ENCODE peak calls at places on chromosomes 11 and 22, in seven cellular contexts. L, Y, U, A, X, O and K are unnamed samples. For H3K36me3, the result is how much of the 10 kb centered on the place peaks cover.

GRCh38 chr11:3840289-3840869 is 380 bp downstream of the RHOG start:
- DNase-seq in L (no peak), O (peak), U (no peak), X (no peak), Y (no peak), A (no peak), K (peak)

GRCh38 chr11:13462311-13462927 is 603 bp downstream of the BTBD10 start:
- DNase-seq in O (peak), Y (peak), L (peak), U (peak), A (peak), X (peak), K (peak)

GRCh38 chr22:25137577-25138525 is 61.8 kb upstream of the CRYBB3 start:
- DNase-seq in L (peak), A (no peak), X (no peak), U (no peak), Y (no peak), O (no peak), K (no peak)

GRCh38 chr11:132106336-132106982 is 736.0 kb downstream of the NTM start:
- DNase-seq in L (no peak), Y (no peak), A (peak), O (no peak), X (no peak), U (no peak), K (no peak)

GRCh38 chr11:12808519-12808918 is 134.3 kb downstream of the TEAD1 start:
- DNase-seq in U (no peak), X (no peak), L (no peak), O (no peak), Y (peak), A (no peak), K (no peak)

GRCh38 chr11:117521974-117522373 is 194.3 kb downstream of the CEP164 start:
- DNase-seq in U (no peak), O (no peak), Y (no peak), A (no peak), X (no peak), L (no peak), K (no peak)

GRCh38 chr11:123653997-123654565 is 343 bp downstream of the SCN3B start:
- DNase-seq in X (no peak), U (no peak), A (no peak), Y (peak), L (peak), O (no peak), K (no peak)

GRCh38 chr11:31509017-31509411 is 408 bp downstream of the IMMP1L start:
- DNase-seq in Y (no peak), U (no peak), A (no peak), L (no peak), O (no peak), X (no peak), K (no peak)

GRCh38 chr22:20582171-20582511 is 74.7 kb downstream of the MED15 start:
- DNase-seq in L (no peak), O (no peak), U (no peak), X (no peak), Y (no peak), A (no peak), K (no peak)

GRCh38 chr22:33891455-33891854 is 28.8 kb downstream of the LARGE1 start:
- DNase-seq in O (no peak), X (no peak), Y (no peak), L (no peak), U (no peak), A (no peak), K (no peak)

GRCh38 chr11:33135216-33135615 is 26.1 kb downstream of the CSTF3 start:
- DNase-seq in U (no peak), X (no peak), A (no peak), O (no peak), L (no peak), Y (no peak), K (no peak)

GRCh38 chr22:48696371-48696770 is 1131.3 kb downstream of the BRD1 start:
- DNase-seq in X (no peak), A (no peak), U (no peak), L (no peak), Y (no peak), O (no peak), K (no peak)

GRCh38 chr11:22920939-22921565 is 60.8 kb upstream of the CCDC179 start:
- DNase-seq in O (no peak), A (peak), X (no peak), U (no peak), L (peak), Y (peak), K (peak)

GRCh38 chr22:49972163-49973017 is 11.8 kb downstream of the PIM3 start:
- DNase-seq in Y (peak), X (no peak), O (no peak), A (no peak), L (peak), U (peak), K (no peak)

GRCh38 chr11:75313457-75314272 is 37.8 kb downstream of the ARRB1 start:
- DNase-seq in Y (no peak), U (peak), X (no peak), L (peak), O (peak), A (peak), K (no peak)

GRCh38 chr11:44561275-44561781 is 4.1 kb upstream of the CD82 start:
- DNase-seq in O (no peak), L (no peak), U (no peak), Y (no peak), A (no peak), X (no peak), K (no peak)

GRCh38 chr11:36371590-36371989 is 75.5 kb downstream of the PRR5L start:
- DNase-seq in Y (no peak), O (no peak), L (no peak), U (no peak), X (no peak), A (no peak), K (no peak)

GRCh38 chr22:37303821-37304274 is 21.5 kb downstream of the CYTH4 start:
- DNase-seq in A (no peak), X (no peak), O (no peak), Y (no peak), U (no peak), L (no peak), K (no peak)

GRCh38 chr11:133955091-133955846 is 1.5 kb downstream of the IGSF9B start:
- DNase-seq in O (no peak), A (no peak), L (peak), Y (no peak), U (peak), X (no peak), K (no peak)

GRCh38 chr22:20400606-20401375 is 6.8 kb downstream of the ZNF74 start:
- DNase-seq in X (no peak), Y (no peak), U (no peak), L (no peak), A (no peak), O (no peak), K (no peak)

GRCh38 chr11:117273550-117274289 is 17.4 kb upstream of the BACE1-AS start:
- DNase-seq in X (no peak), U (no peak), O (no peak), Y (no peak), L (no peak), A (no peak), K (no peak)

GRCh38 chr11:125343086-125343731 is 152.9 kb downstream of the FEZ1 start:
- DNase-seq in X (no peak), Y (no peak), U (no peak), L (no peak), A (no peak), O (no peak), K (no peak)

GRCh38 chr11:44753965-44754645 is 27.3 kb downstream of the TSPAN18 start:
- DNase-seq in U (peak), X (no peak), L (no peak), O (peak), A (no peak), Y (no peak), K (no peak)

GRCh38 chr11:74057251-74058151 is 48.6 kb upstream of the UCP3 start:
- DNase-seq in X (no peak), A (no peak), L (no peak), U (no peak), O (no peak), Y (no peak), K (no peak)

GRCh38 chr11:28338371-28338770 is 230.2 kb downstream of the METTL15 start:
- DNase-seq in X (no peak), U (no peak), O (no peak), Y (no peak), A (no peak), L (no peak), K (no peak)

GRCh38 chr11:9003573-9004309 is at the start of gene NRIP3:
- DNase-seq in Y (no peak), X (peak), O (peak), U (peak), L (peak), A (peak), K (peak)

GRCh38 chr11:35588627-35589026 is 29.6 kb upstream of the FJX1 start:
- DNase-seq in A (no peak), L (no peak), O (no peak), Y (no peak), U (no peak), X (no peak), K (no peak)

GRCh38 chr11:46142561-46142960 is 21.3 kb upstream of the PHF21A start:
- DNase-seq in A (no peak), L (no peak), X (no peak), O (no peak), Y (no peak), U (no peak), K (no peak)

GRCh38 chr22:45227645-45228400 is 12.9 kb downstream of the KIAA0930 start:
- DNase-seq in O (no peak), X (no peak), A (no peak), Y (no peak), L (no peak), U (no peak), K (no peak)

GRCh38 chr22:39351689-39352214 is 2.0 kb downstream of the SYNGR1 start:
- DNase-seq in U (no peak), X (peak), O (no peak), A (no peak), Y (no peak), L (no peak), K (no peak)

GRCh38 chr11:63951779-63952536 is 13.2 kb downstream of the NAA40 start:
- DNase-seq in U (no peak), X (peak), O (no peak), A (no peak), Y (no peak), L (no peak), K (peak)

GRCh38 chr11:26649884-26650283 is 72.0 kb downstream of the SLC5A12 start:
- DNase-seq in Y (peak), L (peak), O (peak), X (no peak), A (peak), U (peak), K (peak)

GRCh38 chr11:31487848-31488247 is 21.6 kb downstream of the IMMP1L start:
- DNase-seq in X (no peak), Y (peak), A (peak), L (peak), O (no peak), U (no peak), K (peak)

GRCh38 chr11:86617502-86617901 is 54.9 kb downstream of the ME3 start:
- DNase-seq in X (no peak), A (no peak), U (no peak), L (no peak), Y (no peak), O (no peak), K (no peak)

GRCh38 chr11:69588270-69588669 is 52.7 kb upstream of the CCND1 start:
- DNase-seq in U (no peak), O (no peak), L (no peak), A (no peak), Y (no peak), X (no peak), K (no peak)

GRCh38 chr22:47835726-47836125 is 1073.3 kb downstream of the TBC1D22A start:
- DNase-seq in A (no peak), Y (peak), L (no peak), O (no peak), U (no peak), X (no peak), K (peak)

GRCh38 chr11:59818572-59818971 is 8.0 kb upstream of the MRPL16 start:
- DNase-seq in X (no peak), L (no peak), O (no peak), Y (peak), U (no peak), A (no peak), K (peak)

GRCh38 chr22:47163481-47163875 is 401.0 kb downstream of the TBC1D22A start:
- DNase-seq in O (no peak), A (peak), Y (no peak), X (no peak), L (peak), U (peak), K (no peak)

GRCh38 chr22:26573026-26573662 is 16.8 kb downstream of the TPST2 start:
- DNase-seq in A (no peak), X (peak), U (peak), O (peak), L (no peak), Y (no peak), K (no peak)
- H3K36me3 ChIP-seq in A (under half), X (under half), U (under half), O (under half), L (under half), Y (under half), K (under half)

DNA sequence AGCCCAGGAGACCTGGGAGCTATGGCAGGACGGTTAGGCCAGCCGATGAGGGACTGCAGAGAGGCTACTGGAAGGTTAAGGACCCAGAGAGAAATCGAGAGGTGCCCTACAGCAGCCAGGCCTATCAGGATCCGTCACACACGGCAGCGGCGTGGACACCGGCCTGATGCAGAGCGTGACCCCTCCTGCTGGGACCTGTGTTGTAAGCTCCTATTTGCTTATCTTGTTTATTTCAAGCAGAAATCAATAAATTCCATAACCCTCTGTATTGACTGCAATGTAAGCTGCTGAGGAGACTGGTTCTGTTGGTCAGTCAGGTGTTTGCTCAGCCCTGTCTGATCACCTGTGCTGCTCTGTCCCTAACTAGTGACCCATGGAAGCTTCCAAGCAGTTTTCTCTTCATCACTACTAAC is 39.9 kb downstream of the PPP2R1B start:
- DNase-seq in L (peak), X (no peak), U (no peak), O (no peak), A (no peak), Y (no peak), K (no peak)
- H3K36me3 ChIP-seq in L (under half), X (under half), U (under half), O (under half), A (under half), Y (under half), K (half or more)

GRCh38 chr22:23898006-23898974 is 4.1 kb downstream of the MIF start:
- DNase-seq in U (no peak), Y (no peak), L (no peak), X (no peak), O (no peak), A (no peak), K (no peak)

GRCh38 chr22:23897320-23897719 is 3.1 kb downstream of the MIF start:
- DNase-seq in Y (no peak), A (no peak), X (no peak), L (no peak), U (no peak), O (no peak), K (no peak)

GRCh38 chr22:23896523-23897186 is 2.5 kb downstream of the MIF start:
- DNase-seq in O (no peak), L (no peak), Y (no peak), A (no peak), U (no peak), X (no peak), K (no peak)

GRCh38 chr22:23901600-23901999 is 7.4 kb downstream of the MIF start:
- DNase-seq in X (no peak), A (no peak), Y (no peak), O (no peak), U (no peak), L (no peak), K (no peak)

DNA sequence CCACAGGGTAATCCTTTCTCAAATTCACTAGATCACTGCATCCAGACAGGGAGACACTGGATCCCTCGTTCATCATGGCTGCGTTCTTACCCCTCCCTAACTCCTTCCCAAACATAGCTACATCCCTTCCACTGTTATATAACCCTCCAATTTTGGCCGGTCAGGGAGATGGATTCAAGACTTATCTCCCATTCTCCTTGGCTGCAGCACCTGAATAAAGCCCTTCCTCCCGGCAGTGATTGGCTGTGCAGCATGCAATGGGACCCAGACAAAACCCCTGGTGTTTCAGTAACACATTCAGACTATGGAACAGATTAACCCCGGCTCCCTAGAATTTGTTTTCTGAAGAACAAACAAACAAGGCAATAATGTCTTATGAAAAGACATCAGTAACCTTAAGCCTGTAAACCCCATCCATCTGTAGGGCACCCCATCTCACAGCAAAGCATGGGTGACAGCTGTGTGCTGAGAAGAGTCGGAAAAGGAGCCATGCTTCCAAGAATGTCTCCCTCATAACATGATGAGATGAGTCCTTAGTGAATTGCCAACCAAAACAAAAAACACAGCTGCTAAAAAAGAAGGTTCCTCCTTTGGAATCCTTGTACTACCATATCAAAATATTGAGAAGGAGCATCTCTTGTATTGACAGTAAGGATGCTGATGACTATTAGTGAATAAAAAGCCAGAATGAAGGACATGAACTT is 5.0 kb downstream of the MIF start:
- DNase-seq in Y (no peak), X (no peak), L (no peak), A (no peak), O (no peak), U (no peak), K (no peak)
- H3K36me3 ChIP-seq in Y (under half), X (under half), L (under half), A (under half), O (under half), U (under half), K (under half)

GRCh38 chr11:108144615-108145014 is 23.2 kb downstream of the ACAT1 start:
- DNase-seq in A (no peak), Y (peak), X (no peak), O (no peak), U (no peak), L (no peak), K (no peak)
- H3K36me3 ChIP-seq in A (half or more), Y (under half), X (under half), O (under half), U (under half), L (under half), K (under half)